ENCODE peak calls at places on chromosomes 16 and 17, in six cellular contexts. Z is Peyer's patch, S is tibial nerve, U is neural progenitor cell, V is gastrocnemius medialis, B is HL-60. Q is an unnamed sample.

GRCh38 chr16:4270091-4270490 is 2.7 kb downstream of the TFAP4 start:
- DNase-seq in Z (no peak), U (no peak), B (no peak), S (no peak), V (no peak), Q (no peak)

GRCh38 chr16:54275956-54276355 is 10.6 kb downstream of the IRX3 start:
- DNase-seq in S (no peak), Z (peak; percentile 15), B (no peak), U (no peak), V (no peak), Q (no peak)

GRCh38 chr17:6591599-6592158 is 35.3 kb upstream of the PITPNM3 start:
- DNase-seq in B (no peak), V (no peak), S (no peak), Z (no peak), U (no peak), Q (no peak)

GRCh38 chr16:81443688-81444447 is 740 bp upstream of the CMIP start:
- DNase-seq in S (no peak), V (no peak), U (no peak), B (no peak), Z (peak; percentile 64), Q (no peak)

GRCh38 chr16:67883872-67884261 is 818 bp upstream of the NRN1L start:
- DNase-seq in S (peak; percentile 43), Z (peak; percentile 85), B (no peak), U (peak; percentile 78), V (peak; percentile 64), Q (peak; percentile 73)

GRCh38 chr16:2518823-2519710 is 1.1 kb upstream of the AMDHD2 start:
- DNase-seq in V (no peak), Z (no peak), B (no peak), S (no peak), U (no peak), Q (no peak)

GRCh38 chr17:66526827-66527226 is 224.4 kb downstream of the PRKCA start:
- DNase-seq in Z (no peak), U (no peak), S (no peak), V (no peak), B (no peak), Q (no peak)

GRCh38 chr16:5428932-5429331 is 331.3 kb upstream of the EEF2KMT start:
- DNase-seq in U (peak; percentile 82), B (no peak), V (no peak), Z (no peak), S (no peak), Q (no peak)

GRCh38 chr16:14148569-14148968 is 77.5 kb downstream of the MRTFB start:
- DNase-seq in S (no peak), B (no peak), V (peak; percentile 32), Z (no peak), U (no peak), Q (no peak)

GRCh38 chr16:71360378-71360777 is 1.9 kb downstream of the CALB2 start:
- DNase-seq in U (no peak), V (no peak), B (no peak), S (no peak), Z (no peak), Q (no peak)

GRCh38 chr17:9465216-9465921 is 110.3 kb downstream of the STX8 start:
- DNase-seq in S (no peak), V (no peak), B (no peak), U (no peak), Z (peak; percentile 32), Q (no peak)

GRCh38 chr16:58462997-58463891 is 36.7 kb upstream of the NDRG4 start:
- DNase-seq in V (no peak), S (no peak), B (no peak), U (peak; percentile 75), Z (no peak), Q (no peak)

GRCh38 chr17:37450090-37450489 is 39.6 kb upstream of the DUSP14 start:
- DNase-seq in S (no peak), B (no peak), V (no peak), Z (no peak), U (no peak), Q (no peak)

GRCh38 chr16:253833-254232 is 19.2 kb downstream of the FAM234A start:
- DNase-seq in U (no peak), S (no peak), B (no peak), Z (peak; percentile 61), V (no peak), Q (no peak)

GRCh38 chr17:71286625-71287024 is 834.2 kb upstream of the SOX9 start:
- DNase-seq in Z (no peak), B (no peak), S (no peak), U (no peak), V (no peak), Q (no peak)

GRCh38 chr17:61764846-61765245 is 98.5 kb downstream of the BRIP1 start:
- DNase-seq in B (no peak), U (no peak), S (no peak), V (no peak), Z (no peak), Q (no peak)

GRCh38 chr17:48577946-48578615 is at the start of gene HOXB4:
- DNase-seq in B (no peak), U (peak; percentile 74), S (peak; percentile 37), Z (peak; percentile 94), V (peak; percentile 64), Q (peak; percentile 93)

GRCh38 chr16:2473999-2474876 is 689 bp upstream of the TBC1D24 start:
- DNase-seq in Z (peak; percentile 71), B (peak; percentile 41), U (peak; percentile 76), S (no peak), V (no peak), Q (no peak)

GRCh38 chr16:68345958-68346635 is 35.3 kb downstream of the PRMT7 start:
- DNase-seq in Z (no peak), S (no peak), U (no peak), V (peak; percentile 58), B (no peak), Q (no peak)

GRCh38 chr16:20308266-20308665 is 19.0 kb downstream of the GP2 start:
- DNase-seq in Z (no peak), V (no peak), S (no peak), B (no peak), U (no peak), Q (no peak)

GRCh38 chr16:20310421-20311395 is 16.6 kb downstream of the GP2 start:
- DNase-seq in V (no peak), B (no peak), S (no peak), Z (no peak), U (no peak), Q (no peak)

GRCh38 chr16:20309786-20310185 is 17.5 kb downstream of the GP2 start:
- DNase-seq in U (no peak), V (no peak), B (no peak), Z (no peak), S (no peak), Q (no peak)

GRCh38 chr16:20307791-20308190 is 19.5 kb downstream of the GP2 start:
- DNase-seq in Z (no peak), U (no peak), S (no peak), B (no peak), V (no peak), Q (no peak)

DNA sequence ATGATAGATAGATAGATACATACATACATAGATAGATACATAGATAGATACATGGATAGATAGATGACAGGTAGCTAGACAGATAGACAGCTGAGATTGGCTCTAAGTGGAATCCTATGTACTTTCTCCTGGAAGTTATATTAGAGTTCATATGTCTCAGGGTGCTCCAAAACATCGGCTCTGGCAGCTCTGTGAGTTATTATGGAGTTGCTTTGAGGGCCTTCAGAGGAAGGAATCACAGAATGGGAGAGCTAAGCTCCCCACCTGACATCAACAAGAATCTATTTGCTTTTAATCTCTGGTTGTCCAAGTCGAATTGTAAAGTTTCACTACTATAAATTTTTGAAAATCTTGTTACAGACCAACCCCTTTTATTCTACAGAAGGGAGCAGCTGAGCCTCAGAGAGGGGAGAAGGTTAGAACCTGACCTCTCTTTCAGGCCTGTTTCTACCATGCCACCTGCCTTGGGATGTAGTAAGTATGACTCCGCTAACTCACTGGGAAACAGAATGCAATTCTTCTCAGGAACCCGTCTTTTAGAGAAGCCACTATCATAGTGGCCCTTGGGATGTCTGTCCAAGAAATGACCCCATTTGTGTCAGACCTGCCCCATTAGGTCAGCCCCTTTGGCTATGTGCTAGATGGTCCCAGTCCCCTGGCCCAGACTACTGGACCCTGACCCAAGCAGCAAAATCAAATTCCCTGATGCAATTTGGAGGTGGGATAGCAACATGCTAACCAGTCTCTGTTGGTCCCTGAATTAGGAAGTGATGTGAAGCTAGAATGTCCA is 18.3 kb downstream of the GP2 start:
- DNase-seq in U (no peak), S (no peak), V (no peak), B (no peak), Z (no peak), Q (no peak)
- H3K27me3 ChIP-seq in U (no peaks in the 10 kb centered on the region), S (no peaks in the 10 kb centered on the region), V (no peaks in the 10 kb centered on the region), B (no peaks in the 10 kb centered on the region), Z (no peaks in the 10 kb centered on the region), Q (no peaks in the 10 kb centered on the region)

DNA sequence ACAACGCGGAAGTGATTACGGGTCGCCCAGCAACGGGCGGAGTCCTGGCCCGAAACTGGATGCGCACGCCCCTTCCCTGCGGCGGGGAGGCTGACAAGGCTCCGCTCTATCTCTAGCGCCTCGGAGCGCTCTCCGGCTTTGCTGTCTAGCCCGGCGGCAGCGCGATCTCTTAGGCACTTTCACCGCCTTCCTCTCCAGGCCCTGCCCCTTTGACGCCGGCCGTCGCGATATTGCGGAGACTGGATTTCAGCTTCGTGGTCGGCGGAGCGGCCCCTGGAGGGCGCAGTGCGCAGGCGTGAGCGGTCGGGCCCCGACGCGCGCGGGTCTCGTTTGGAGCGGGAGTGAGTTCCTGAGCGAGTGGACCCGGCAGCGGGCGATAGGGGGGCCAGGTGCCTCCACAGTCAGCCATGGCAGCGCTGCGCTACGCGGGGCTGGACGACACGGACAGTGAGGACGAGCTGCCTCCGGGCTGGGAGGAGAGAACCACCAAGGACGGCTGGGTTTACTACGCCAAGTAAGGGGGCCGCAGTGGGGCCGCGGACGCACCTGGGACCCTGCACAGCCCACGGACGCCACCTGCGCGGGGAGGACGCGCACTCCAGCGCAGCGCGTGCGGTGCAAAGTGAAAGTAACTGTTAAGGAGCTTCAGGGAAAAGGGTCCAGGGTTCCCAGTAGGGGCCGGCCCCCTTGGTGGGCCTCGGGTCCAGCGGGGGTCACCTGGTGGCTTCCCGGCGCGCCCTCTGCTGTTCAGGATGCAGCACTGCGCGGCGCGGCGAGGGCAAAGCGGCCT is at the start of gene WWOX:
- DNase-seq in Z (peak; percentile 99), S (peak; percentile 90), U (peak; percentile 99), V (peak; percentile 95), B (peak; percentile 91), Q (peak; percentile 99)
- TF ChIP-seq CTCF in Z (peak; percentile 82), S (peak; percentile 75), U (peak; percentile 89), V (peak; percentile 76), B (no peak), Q (peak; percentile 76)

GRCh38 chr17:8375738-8376259 is 705 bp downstream of the KRABD2 start:
- DNase-seq in B (no peak), V (no peak), Z (no peak), S (no peak), U (peak; percentile 26), Q (no peak)
- H3K27ac ChIP-seq in B (no peak overlapping the region), V (peak overlapping the region; percentile 90), Z (peak overlapping the region; percentile 79), S (peak overlapping the region; percentile 91), U (peak overlapping the region; percentile 55), Q (peak overlapping the region; percentile 67)

DNA sequence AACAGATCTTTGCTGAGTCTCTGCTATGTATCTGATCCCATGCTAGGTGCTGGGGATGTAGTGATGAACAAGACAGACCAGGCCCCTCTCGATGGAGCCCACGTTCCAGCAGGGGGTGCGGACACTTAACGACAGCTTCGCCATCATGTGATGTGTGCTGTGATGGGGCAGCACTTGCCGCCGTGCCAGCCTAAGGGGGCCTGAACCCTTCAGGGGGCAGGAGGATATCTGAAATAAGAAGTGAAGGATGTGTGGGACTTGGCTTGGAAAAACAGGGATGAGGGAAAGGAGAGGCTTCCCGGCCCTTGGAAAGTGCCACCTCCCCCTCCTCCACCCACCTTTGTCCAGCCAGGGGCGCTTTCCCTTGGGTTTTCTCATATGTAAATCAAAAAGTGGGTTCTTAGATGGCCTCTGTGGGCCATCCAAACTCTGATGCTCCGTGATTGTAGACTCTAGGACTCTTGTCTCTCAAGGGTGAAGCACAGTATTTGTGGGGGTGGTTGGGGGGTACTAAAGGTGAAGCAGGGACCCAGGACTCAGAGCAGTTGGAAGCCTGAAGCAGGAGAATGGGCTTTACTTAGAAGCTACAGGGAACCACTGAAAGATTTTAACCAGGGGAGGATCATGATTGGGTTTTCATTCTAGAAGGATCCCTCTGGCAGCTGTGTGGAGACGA is 4.0 kb upstream of the DLX3 start:
- DNase-seq in U (no peak), S (no peak), B (no peak), Z (peak; percentile 29), V (no peak), Q (no peak)
- H3K27me3 ChIP-seq in U (peaks cover 92% of the 10 kb centered on the region), S (peaks cover 93% of the 10 kb centered on the region), B (peaks cover 54% of the 10 kb centered on the region), Z (peaks cover 13% of the 10 kb centered on the region), V (peaks cover 56% of the 10 kb centered on the region), Q (peaks cover 26% of the 10 kb centered on the region)